ENCODE peak calls at places on chromosome 13, in six cellular contexts. X is uterus, F is vagina, C is thyroid gland, O is IMR-90, R is body of pancreas. P is an unnamed sample. For H3K4me1 and H3K36me3, the result is how much of the 10 kb centered on the place peaks cover.

GRCh38 chr13:54185101-54185500 is 1156.5 kb downstream of the OLFM4 start:
- DNase-seq in C (no peak), R (no peak), X (no peak), F (no peak), O (no peak), P (no peak)

GRCh38 chr13:40084934-40085333 is 429.5 kb downstream of the COG6 start:
- DNase-seq in O (no peak), C (no peak), F (no peak), R (no peak), X (no peak), P (no peak)

GRCh38 chr13:30153871-30154426 is 153.4 kb downstream of the KATNAL1 start:
- DNase-seq in C (peak), O (peak), F (no peak), X (no peak), R (no peak), P (peak)

GRCh38 chr13:37769078-37769477 is 100.5 kb downstream of the TRPC4 start:
- DNase-seq in F (no peak), X (no peak), C (no peak), R (no peak), O (no peak), P (no peak)

GRCh38 chr13:76148926-76149325 is 512.8 kb downstream of the LMO7 start:
- DNase-seq in F (no peak), O (peak), R (no peak), C (no peak), X (no peak), P (no peak)

GRCh38 chr13:46101002-46101401 is 3.8 kb downstream of the CPB2 start:
- DNase-seq in X (no peak), O (no peak), R (no peak), C (no peak), F (no peak), P (no peak)

GRCh38 chr13:45381196-45381595 is 37.0 kb downstream of the SLC25A30 start:
- DNase-seq in R (no peak), C (no peak), O (no peak), F (no peak), X (no peak), P (no peak)

GRCh38 chr13:49298903-49299605 is 51.3 kb downstream of the CDADC1 start:
- DNase-seq in O (no peak), F (no peak), X (no peak), C (peak), R (no peak), P (no peak)

GRCh38 chr13:58476176-58476575 is 844.6 kb downstream of the PCDH17 start:
- DNase-seq in C (no peak), X (no peak), O (no peak), R (no peak), F (no peak), P (no peak)

GRCh38 chr13:40667622-40667978 is 1.2 kb upstream of the FOXO1 start:
- DNase-seq in R (peak), C (peak), X (peak), O (no peak), F (peak), P (no peak)

GRCh38 chr13:63691474-63691873 is 2275.8 kb upstream of the PCDH20 start:
- DNase-seq in F (no peak), R (no peak), X (no peak), C (no peak), O (no peak), P (no peak)

GRCh38 chr13:62309904-62310303 is 894.3 kb upstream of the PCDH20 start:
- DNase-seq in R (no peak), O (no peak), X (no peak), C (no peak), F (no peak), P (no peak)

GRCh38 chr13:37919329-37919880 is 49.8 kb upstream of the TRPC4 start:
- DNase-seq in R (no peak), F (no peak), O (no peak), C (no peak), X (no peak), P (no peak)

GRCh38 chr13:36357692-36358091 is 11.5 kb upstream of the SPART start:
- DNase-seq in C (no peak), R (no peak), F (no peak), X (peak), O (no peak), P (no peak)

GRCh38 chr13:66461021-66461420 is 769.1 kb downstream of the PCDH9 start:
- DNase-seq in X (no peak), R (no peak), O (peak), C (no peak), F (no peak), P (no peak)

GRCh38 chr13:44219808-44220544 is 153.6 kb upstream of the SERP2 start:
- DNase-seq in X (no peak), R (no peak), C (no peak), F (peak), O (peak), P (no peak)

GRCh38 chr13:35514801-35515502 is 38.5 kb upstream of the MAB21L1 start:
- DNase-seq in X (no peak), O (no peak), F (no peak), R (no peak), C (no peak), P (no peak)

GRCh38 chr13:81610613-81611012 is 1269.7 kb upstream of the SPRY2 start:
- DNase-seq in C (no peak), R (no peak), O (no peak), X (no peak), F (no peak), P (no peak)

GRCh38 chr13:39311619-39312018 is 273.4 kb downstream of the NHLRC3 start:
- DNase-seq in X (no peak), C (no peak), F (no peak), R (no peak), O (no peak), P (peak)

GRCh38 chr13:78121001-78121400 is 202.4 kb upstream of the EDNRB start:
- DNase-seq in O (no peak), F (no peak), X (no peak), R (no peak), C (no peak), P (no peak)

GRCh38 chr13:79043208-79043607 is 362.8 kb downstream of the RBM26 start:
- DNase-seq in F (no peak), R (no peak), X (no peak), O (no peak), C (no peak), P (no peak)

GRCh38 chr13:36918246-36919060 is 1.6 kb downstream of the SMAD9 start:
- DNase-seq in O (peak), C (peak), F (no peak), X (no peak), R (no peak), P (no peak)

GRCh38 chr13:82878536-82878935 is 1003.7 kb downstream of the SLITRK1 start:
- DNase-seq in R (no peak), C (no peak), O (no peak), X (no peak), F (no peak), P (no peak)

GRCh38 chr13:26967119-26968038 is 204.2 kb downstream of the USP12 start:
- DNase-seq in O (no peak), X (no peak), F (no peak), R (no peak), C (no peak), P (peak)

GRCh38 chr13:50444726-50445125 is 398.8 kb downstream of the DLEU7 start:
- DNase-seq in X (no peak), C (no peak), R (no peak), F (no peak), O (no peak), P (no peak)
- TF ChIP-seq POLR2A in X (no peak), C (no peak), R (no peak), F (no peak), O (no peak), P (no peak)

DNA sequence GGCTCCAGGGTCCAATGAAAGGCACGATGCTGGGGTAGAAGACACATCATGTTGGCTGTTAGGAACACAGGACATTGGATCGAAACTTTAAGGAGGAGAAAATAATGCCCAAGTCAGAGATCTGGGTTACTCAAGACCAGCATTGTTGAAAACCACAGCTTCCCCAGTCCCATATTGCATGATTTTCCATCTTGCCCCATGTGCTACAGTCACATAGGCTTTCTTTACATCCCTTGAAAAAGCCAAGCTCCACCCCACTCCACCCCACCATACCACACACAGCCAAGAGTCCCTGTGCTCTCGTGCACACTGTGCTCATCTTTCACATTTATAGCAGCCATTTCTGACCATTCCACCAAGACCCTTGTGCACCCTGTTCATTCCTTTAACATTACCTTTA is 636.2 kb downstream of the DIAPH3 start:
- DNase-seq in X (no peak), C (no peak), F (no peak), R (no peak), O (no peak), P (no peak)
- H3K4me1 ChIP-seq in X (under half), C (under half), F (under half), R (under half), O (under half), P (under half)

DNA sequence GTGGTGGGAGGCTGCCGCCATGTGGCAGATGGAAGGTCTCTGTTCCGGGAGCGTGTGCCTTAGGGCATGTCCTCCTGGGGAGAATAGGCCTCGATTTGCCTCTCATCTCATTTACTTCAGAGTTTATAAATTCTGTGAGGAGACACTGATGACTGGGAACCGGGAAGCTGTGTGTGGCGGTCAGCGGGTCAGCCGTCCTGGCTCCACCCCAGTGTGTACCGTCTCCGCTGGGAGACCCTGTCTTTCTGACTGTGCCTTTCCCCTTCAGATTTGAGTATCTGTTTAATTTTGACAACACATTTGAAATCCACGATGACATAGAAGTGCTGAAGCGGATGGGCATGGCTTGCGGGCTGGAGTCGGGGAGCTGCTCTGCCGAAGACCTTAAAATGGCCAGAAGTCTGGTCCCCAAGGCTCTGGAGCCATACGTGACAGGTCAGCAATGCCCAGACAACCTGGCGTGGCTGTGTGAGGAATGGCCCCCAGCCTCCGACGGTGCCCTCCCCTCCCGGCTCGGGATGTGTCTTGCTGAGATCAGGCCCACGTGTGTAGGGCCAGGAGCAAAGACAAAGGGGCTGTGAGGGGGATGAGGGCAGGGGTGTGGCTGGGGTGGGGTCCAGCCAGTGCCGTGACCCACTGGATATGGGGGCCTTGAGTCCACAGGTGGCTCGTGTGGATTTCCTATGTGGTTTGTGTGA is 21.6 kb downstream of the ATP4B start:
- DNase-seq in C (no peak), R (no peak), F (no peak), X (no peak), O (no peak), P (no peak)
- H3K36me3 ChIP-seq in C (half or more), R (under half), F (half or more), X (under half), O (half or more), P (half or more)

DNA sequence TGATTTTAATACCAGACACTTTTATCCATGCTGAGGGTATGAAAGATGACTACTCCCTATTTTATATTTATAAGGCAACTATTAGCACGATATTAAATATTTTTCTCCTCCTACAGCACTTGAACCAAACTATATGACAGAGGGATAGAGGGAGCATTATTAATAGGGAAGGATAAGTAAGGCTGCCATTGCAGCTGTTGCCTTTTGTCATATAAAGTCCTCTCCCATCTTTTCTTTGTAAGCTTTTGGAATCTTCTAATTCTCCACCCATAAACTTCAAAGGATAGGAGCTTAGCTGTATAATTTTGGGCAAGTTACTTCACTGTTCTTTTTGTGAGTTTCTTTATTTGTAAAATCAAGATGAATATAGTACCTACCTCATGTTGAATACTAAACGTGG is 95.4 kb downstream of the ZMYM2 start:
- DNase-seq in F (no peak), R (no peak), X (no peak), O (no peak), C (no peak), P (no peak)
- TF ChIP-seq POLR2A in F (no peak), R (no peak), X (no peak), O (no peak), C (no peak), P (no peak)

GRCh38 chr13:21045101-21045500 is 16.3 kb downstream of the LATS2 start:
- DNase-seq in F (no peak), C (no peak), O (no peak), R (no peak), X (no peak), P (no peak)

GRCh38 chr13:21048901-21049655 is 12.3 kb downstream of the LATS2 start:
- DNase-seq in C (peak), F (no peak), R (no peak), O (no peak), X (no peak), P (no peak)

GRCh38 chr13:21046203-21046602 is 15.2 kb downstream of the LATS2 start:
- DNase-seq in F (no peak), O (no peak), X (no peak), C (no peak), R (no peak), P (no peak)

GRCh38 chr13:21047591-21048282 is 13.6 kb downstream of the LATS2 start:
- DNase-seq in C (peak), R (no peak), X (no peak), O (no peak), F (no peak), P (no peak)

DNA sequence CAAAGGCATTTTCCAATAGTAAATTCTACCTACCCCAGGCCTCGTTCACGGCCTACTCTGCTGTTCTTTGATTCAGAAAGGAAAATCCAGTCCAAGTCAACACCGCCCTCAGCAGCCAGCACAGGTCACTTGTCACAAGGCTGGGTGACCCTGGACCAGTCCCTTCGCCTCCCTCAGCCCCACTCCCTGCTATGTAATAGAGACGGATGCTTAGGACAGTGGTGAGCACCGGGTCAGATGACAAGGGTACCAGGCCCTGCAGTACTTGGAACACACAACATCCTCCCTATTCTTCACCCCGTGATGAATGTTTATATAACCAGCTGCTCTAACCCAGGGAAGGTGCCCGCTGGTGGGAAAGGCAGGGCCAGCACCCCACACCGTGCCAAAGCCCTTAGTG is 14.3 kb downstream of the LATS2 start:
- DNase-seq in O (no peak), R (no peak), X (no peak), C (no peak), F (no peak), P (no peak)
- H3K4me1 ChIP-seq in O (under half), R (under half), X (under half), C (half or more), F (half or more), P (half or more)

DNA sequence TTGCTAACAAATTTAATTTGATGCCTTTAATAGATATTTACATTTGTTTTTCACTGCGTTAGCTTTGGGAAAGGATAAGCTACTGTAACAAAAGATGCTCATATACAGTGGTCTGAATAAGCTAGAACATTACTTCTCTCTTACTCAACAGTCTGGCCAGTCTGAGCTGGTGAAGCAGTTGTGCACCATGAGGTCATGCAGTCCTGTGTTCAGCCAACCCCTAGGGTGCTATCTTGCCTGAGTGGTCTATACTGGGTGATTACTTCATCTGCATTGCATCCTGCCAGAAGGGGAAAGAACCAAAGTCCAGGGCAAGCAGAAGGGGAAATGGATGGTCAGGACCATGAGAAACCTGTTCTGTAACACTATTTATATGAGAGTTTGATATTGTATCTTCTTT is 31.5 kb downstream of the ERCC5 start:
- DNase-seq in F (no peak), X (no peak), O (peak), C (no peak), R (no peak), P (peak)
- H3K36me3 ChIP-seq in F (under half), X (under half), O (under half), C (under half), R (under half), P (half or more)

DNA sequence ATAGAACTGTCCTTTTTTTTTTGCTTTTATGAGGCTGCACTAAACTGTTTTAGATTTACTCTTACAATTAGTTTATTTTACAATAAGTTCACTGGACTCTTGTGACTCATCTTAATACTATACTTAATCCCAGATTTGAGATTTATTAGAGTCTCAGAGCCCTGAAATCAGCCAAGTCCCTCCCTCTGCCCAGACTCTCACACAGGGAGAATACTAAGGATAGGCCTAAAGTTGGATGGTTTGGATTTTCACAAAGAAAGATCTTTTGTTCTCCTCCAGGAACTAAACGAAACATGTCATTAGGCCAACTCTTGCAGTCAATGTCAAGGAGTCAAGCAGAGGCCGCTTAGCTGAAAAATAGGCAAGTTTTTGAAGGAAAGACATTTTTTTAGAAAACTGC is 42.7 kb upstream of the MIR17HG start:
- DNase-seq in O (no peak), R (no peak), C (no peak), X (no peak), F (no peak), P (no peak)
- TF ChIP-seq POLR2A in O (no peak), R (no peak), C (no peak), X (no peak), F (no peak), P (no peak)